ENCODE peak calls at places on chromosomes 5 and 9, in seven cellular contexts. Y, Z, E, N, H, F and U are unnamed samples.
A peak's percentile ranks its signal among the peaks of the same experiment; 100 is the strongest.

GRCh38 chr5:164672931-164673694 is 1167.7 kb downstream of the MAT2B start:
- DNase-seq in N (no peak), Z (peak; percentile 17), E (no peak), Y (no peak), H (no peak), F (no peak), U (peak; percentile 32)

GRCh38 chr9:69554945-69555344 is 117.2 kb downstream of the APBA1 start:
- DNase-seq in N (no peak), E (no peak), Z (peak; percentile 93), F (no peak), Y (no peak), H (no peak), U (peak; percentile 78)

GRCh38 chr5:127562252-127562651 is 44.8 kb downstream of the PRRC1 start:
- DNase-seq in F (no peak), E (peak; percentile 8), Y (peak; percentile 49), Z (no peak), H (no peak), N (peak; percentile 80), U (peak; percentile 43)

GRCh38 chr9:18238254-18238653 is 235.7 kb upstream of the ADAMTSL1 start:
- DNase-seq in Y (no peak), Z (peak; percentile 71), F (no peak), E (no peak), N (peak; percentile 37), H (no peak), U (peak; percentile 18)

GRCh38 chr9:72925126-72925810 is 27.6 kb downstream of the ALDH1A1 start:
- DNase-seq in N (no peak), Y (no peak), H (no peak), E (no peak), F (no peak), Z (no peak), U (no peak)

GRCh38 chr9:83283528-83283927 is 220.6 kb upstream of the RASEF start:
- DNase-seq in E (no peak), N (no peak), Z (no peak), Y (no peak), H (no peak), F (no peak), U (no peak)

GRCh38 chr5:137575847-137576246 is 76.7 kb upstream of the SPOCK1 start:
- DNase-seq in Y (no peak), F (no peak), Z (no peak), E (no peak), N (no peak), H (no peak), U (no peak)

GRCh38 chr5:176530983-176531901 is 6.0 kb downstream of the RNF44 start:
- DNase-seq in E (no peak), N (no peak), H (no peak), Z (peak; percentile 74), Y (no peak), F (no peak), U (no peak)

GRCh38 chr5:8491254-8491653 is 622.3 kb downstream of the MTRR start:
- DNase-seq in Z (no peak), F (no peak), E (no peak), H (no peak), Y (no peak), N (peak; percentile 48), U (no peak)

GRCh38 chr9:87883274-87883673 is 597 bp downstream of the SPATA31E1 start:
- DNase-seq in H (no peak), Y (no peak), N (no peak), F (no peak), E (no peak), Z (no peak), U (no peak)

GRCh38 chr5:139850423-139851016 is 54.9 kb downstream of the PSD2 start:
- DNase-seq in F (no peak), H (no peak), Y (no peak), E (no peak), Z (no peak), N (no peak), U (no peak)

GRCh38 chr9:127929044-127929979 is 1.3 kb downstream of the PIP5KL1 start:
- DNase-seq in F (no peak), Z (no peak), N (no peak), E (no peak), Y (no peak), H (no peak), U (no peak)
- H3K18ac ChIP-seq in F (no peak overlapping the region), Z (no peak overlapping the region), N (no peak overlapping the region), E (peak overlapping the region; percentile 53), Y (no peak overlapping the region), H (no peak overlapping the region), U (no peak overlapping the region)

GRCh38 chr5:37860206-37860605 is 20.4 kb upstream of the GDNF start:
- DNase-seq in E (no peak), H (no peak), Z (no peak), N (no peak), Y (no peak), F (no peak), U (no peak)

GRCh38 chr5:37855438-37855837 is 15.6 kb upstream of the GDNF start:
- DNase-seq in Z (no peak), N (no peak), Y (no peak), F (no peak), E (no peak), H (no peak), U (no peak)

GRCh38 chr5:37857696-37858095 is 17.9 kb upstream of the GDNF start:
- DNase-seq in N (no peak), E (no peak), Z (no peak), Y (no peak), H (no peak), F (no peak), U (no peak)

GRCh38 chr5:37859805-37860204 is 20.0 kb upstream of the GDNF start:
- DNase-seq in H (no peak), Y (no peak), E (no peak), N (no peak), F (no peak), Z (no peak), U (no peak)

DNA sequence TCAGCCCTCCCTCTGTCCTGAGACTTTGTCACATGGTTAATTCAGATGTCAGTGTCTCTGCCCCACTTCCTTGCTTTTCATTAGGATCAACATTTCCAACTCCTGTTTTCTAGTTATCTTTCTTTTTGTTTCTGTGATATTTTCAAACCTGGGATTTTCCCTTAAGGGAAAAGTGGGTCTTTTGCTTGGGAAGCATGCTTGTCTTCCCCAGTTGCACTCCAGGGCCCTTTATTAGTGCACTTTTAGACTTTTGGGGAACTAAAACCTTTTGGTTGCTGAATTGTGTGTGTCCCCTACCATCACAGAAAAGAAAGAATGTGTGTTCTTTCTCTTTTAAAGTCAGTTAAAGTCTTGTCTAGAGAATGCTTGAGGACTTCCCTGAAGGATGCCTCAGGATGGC is 18.4 kb upstream of the GDNF start:
- DNase-seq in N (no peak), E (no peak), F (no peak), H (no peak), Z (no peak), Y (no peak), U (no peak)
- H3K18ac ChIP-seq in N (no peak overlapping the region), E (no peak overlapping the region), F (no peak overlapping the region), H (no peak overlapping the region), Z (no peak overlapping the region), Y (no peak overlapping the region), U (no peak overlapping the region)

DNA sequence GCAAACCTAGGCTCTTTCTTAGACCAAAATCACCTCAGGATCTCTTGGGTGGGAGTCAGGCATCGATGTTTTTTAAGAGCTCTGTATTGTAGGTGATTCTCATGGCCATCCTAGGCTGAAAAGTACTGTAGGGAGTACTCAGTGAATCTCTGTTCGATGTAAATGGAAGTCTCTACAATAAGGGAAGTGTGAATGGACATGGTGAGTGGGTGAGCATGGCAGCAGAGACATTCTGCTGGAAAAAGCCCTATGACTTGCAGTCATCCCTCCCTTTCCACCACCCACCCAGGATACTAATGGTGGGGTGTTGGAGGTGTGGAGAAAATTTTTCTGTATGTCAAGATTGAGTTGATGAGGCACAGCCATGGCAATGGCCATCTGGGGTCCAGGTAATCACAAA is 30.9 kb downstream of the ZNF366 start:
- DNase-seq in H (no peak), Y (no peak), Z (no peak), F (no peak), N (no peak), E (no peak), U (no peak)
- H3K18ac ChIP-seq in H (no peak overlapping the region), Y (no peak overlapping the region), Z (no peak overlapping the region), F (no peak overlapping the region), N (no peak overlapping the region), E (no peak overlapping the region), U (no peak overlapping the region)

DNA sequence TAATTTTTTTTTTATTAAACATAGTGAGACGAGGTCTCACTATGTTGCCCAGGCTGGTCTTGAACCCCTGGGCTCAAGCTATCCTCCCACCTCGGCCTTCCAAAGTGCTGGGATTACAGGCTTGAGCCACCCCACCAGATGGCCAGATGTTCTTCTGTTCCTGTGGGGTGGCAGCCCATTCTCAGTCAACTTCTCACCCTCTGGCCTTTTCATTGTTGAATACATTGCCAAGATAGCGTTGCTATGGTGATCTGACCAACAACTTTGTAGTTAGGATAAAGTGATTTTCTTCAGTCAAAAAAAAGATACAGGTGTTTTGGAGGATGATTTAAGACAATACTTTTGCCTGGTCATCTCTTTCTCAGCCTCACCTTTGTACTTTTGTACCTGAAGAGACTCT is 109.1 kb downstream of the EGFLAM start:
- DNase-seq in N (peak; percentile 97), H (no peak), F (no peak), Y (no peak), Z (no peak), E (no peak), U (no peak)
- H3K18ac ChIP-seq in N (no peak overlapping the region), H (no peak overlapping the region), F (no peak overlapping the region), Y (no peak overlapping the region), Z (no peak overlapping the region), E (no peak overlapping the region), U (no peak overlapping the region)